ENCODE peak calls at places on chromosomes 1 and 21, in ten cellular contexts. A, R, T, G, Y, Q, D, H, I and S are unnamed samples.

GRCh38 chr1:200831091-200831490 is 41.7 kb upstream of the GPR25 start:
- DNase-seq in A (no peak), R (no peak), T (no peak), G (no peak), Y (no peak), Q (no peak), D (no peak), H (no peak), I (no peak), S (no peak)

GRCh38 chr1:2257245-2257627 is 29.1 kb downstream of the SKI start:
- DNase-seq in A (no peak), R (no peak), T (no peak), G (no peak), Y (no peak), Q (no peak), D (peak; percentile 83), H (no peak), I (no peak), S (no peak)

GRCh38 chr21:39263372-39263771 is 50.1 kb downstream of the BRWD1 start:
- DNase-seq in A (peak; percentile 49), R (no peak), T (no peak), G (no peak), Y (no peak), Q (no peak), D (no peak), H (no peak), I (no peak), S (no peak)

GRCh38 chr21:41916888-41917433 is 36.9 kb downstream of the C2CD2 start:
- DNase-seq in A (no peak), R (no peak), T (no peak), G (no peak), Y (no peak), Q (no peak), D (no peak), H (no peak), I (no peak), S (no peak)

GRCh38 chr1:247079141-247079874 is 697 bp upstream of the ZNF670 start:
- DNase-seq in A (no peak), R (no peak), T (no peak), G (no peak), Y (no peak), Q (peak; percentile 56), D (no peak), H (no peak), I (no peak), S (no peak)

GRCh38 chr21:36065497-36066036 is 4.3 kb upstream of the CBR1 start:
- DNase-seq in A (peak; percentile 77), R (no peak), T (no peak), G (no peak), Y (no peak), Q (no peak), D (no peak), H (peak; percentile 87), I (no peak), S (peak; percentile 87)

GRCh38 chr1:30399026-30399425 is 324.4 kb downstream of the MATN1 start:
- DNase-seq in A (no peak), R (peak; percentile 32), T (no peak), G (no peak), Y (no peak), Q (peak; percentile 27), D (peak; percentile 16), H (no peak), I (no peak), S (no peak)

GRCh38 chr1:1137256-1138045 is 21.6 kb upstream of the C1orf159 start:
- DNase-seq in A (no peak), R (no peak), T (peak; percentile 73), G (no peak), Y (no peak), Q (peak; percentile 92), D (no peak), H (no peak), I (peak; percentile 60), S (no peak)

GRCh38 chr1:21620461-21620860 is 48.7 kb downstream of the RAP1GAP start:
- DNase-seq in A (peak; percentile 17), R (no peak), T (no peak), G (no peak), Y (no peak), Q (no peak), D (no peak), H (no peak), I (no peak), S (no peak)

GRCh38 chr1:110328274-110328673 is 10.9 kb upstream of the RBM15 start:
- DNase-seq in A (peak; percentile 17), R (no peak), T (no peak), G (no peak), Y (no peak), Q (no peak), D (no peak), H (peak; percentile 33), I (no peak), S (peak; percentile 55)

GRCh38 chr1:191290441-191290840 is 812.8 kb upstream of the BRINP3 start:
- DNase-seq in A (no peak), R (no peak), T (no peak), G (peak; percentile 31), Y (no peak), Q (no peak), D (no peak), H (no peak), I (no peak), S (no peak)

GRCh38 chr1:184185346-184185745 is 133.8 kb downstream of the TSEN15 start:
- DNase-seq in A (no peak), R (no peak), T (no peak), G (no peak), Y (no peak), Q (no peak), D (no peak), H (no peak), I (no peak), S (no peak)

GRCh38 chr1:64601207-64601606 is 131.3 kb downstream of the CACHD1 start:
- DNase-seq in A (no peak), R (no peak), T (no peak), G (no peak), Y (no peak), Q (no peak), D (no peak), H (no peak), I (no peak), S (no peak)